ENCODE peak calls at places on chromosomes 11 and 22, in four cellular contexts. One of them, this sample, is unnamed. For H3F3A and H3K4me1, the result is how much of the 10 kb centered on the place peaks cover.

GRCh38 chr11:118771481-118772278 is 19.3 kb downstream of the DDX6 start:
- DNase-seq in PC-9: no peak
- DNase-seq in PC-3: no peak
- DNase-seq in MM.1S: no peak
- DNase-seq in this sample: no peak

GRCh38 chr11:57303990-57304579 is 20.7 kb downstream of the TNKS1BP1 start:
- DNase-seq in PC-9: no peak
- DNase-seq in PC-3: peak
- DNase-seq in MM.1S: no peak
- DNase-seq in this sample: no peak

GRCh38 chr11:67178421-67178820 is 59.4 kb downstream of the KDM2A start:
- DNase-seq in PC-9: no peak
- DNase-seq in PC-3: no peak
- DNase-seq in MM.1S: no peak
- DNase-seq in this sample: no peak

GRCh38 chr11:9651481-9651880 is 12.4 kb upstream of the SWAP70 start:
- DNase-seq in PC-9: no peak
- DNase-seq in PC-3: no peak
- DNase-seq in MM.1S: no peak
- DNase-seq in this sample: no peak

GRCh38 chr11:94948070-94948617 is 25.2 kb downstream of the CWC15 start:
- DNase-seq in PC-9: peak
- DNase-seq in PC-3: peak
- DNase-seq in MM.1S: no peak
- DNase-seq in this sample: no peak

GRCh38 chr11:78190374-78190773 is 1.7 kb downstream of the USP35 start:
- DNase-seq in PC-9: no peak
- DNase-seq in PC-3: no peak
- DNase-seq in MM.1S: no peak
- DNase-seq in this sample: no peak

GRCh38 chr11:77724639-77725038 is 87.0 kb upstream of the CLNS1A start:
- DNase-seq in PC-9: no peak
- DNase-seq in PC-3: no peak
- DNase-seq in MM.1S: no peak
- DNase-seq in this sample: peak

GRCh38 chr11:116073854-116074837 is 569.9 kb upstream of the CADM1 start:
- DNase-seq in PC-9: no peak
- DNase-seq in PC-3: no peak
- DNase-seq in MM.1S: no peak
- DNase-seq in this sample: peak

GRCh38 chr11:125347261-125347585 is 148.8 kb downstream of the FEZ1 start:
- DNase-seq in PC-9: no peak
- DNase-seq in PC-3: no peak
- DNase-seq in MM.1S: no peak
- DNase-seq in this sample: peak

GRCh38 chr11:122727101-122727929 is 71.8 kb downstream of the UBASH3B start:
- DNase-seq in PC-9: no peak
- DNase-seq in PC-3: no peak
- DNase-seq in MM.1S: peak
- DNase-seq in this sample: peak

GRCh38 chr11:11748706-11749365 is 92.9 kb upstream of the USP47 start:
- DNase-seq in PC-9: no peak
- DNase-seq in PC-3: peak
- DNase-seq in MM.1S: no peak
- DNase-seq in this sample: no peak

GRCh38 chr11:8032576-8033311 is 45.6 kb downstream of the EIF3F start:
- DNase-seq in PC-9: no peak
- DNase-seq in PC-3: no peak
- DNase-seq in MM.1S: no peak
- DNase-seq in this sample: no peak

GRCh38 chr11:72618801-72619200 is 55.4 kb downstream of the PDE2A start:
- DNase-seq in PC-9: no peak
- DNase-seq in PC-3: no peak
- DNase-seq in MM.1S: no peak
- DNase-seq in this sample: no peak

GRCh38 chr22:30205281-30206115 is 41.1 kb downstream of the LIF start:
- DNase-seq in PC-9: peak
- DNase-seq in PC-3: peak
- DNase-seq in MM.1S: no peak
- DNase-seq in this sample: no peak

GRCh38 chr22:35894937-35895708 is 133.5 kb downstream of the RBFOX2 start:
- DNase-seq in PC-9: peak
- DNase-seq in PC-3: peak
- DNase-seq in MM.1S: no peak
- DNase-seq in this sample: peak

GRCh38 chr22:27273386-27273785 is 528.2 kb downstream of the MN1 start:
- DNase-seq in PC-9: no peak
- DNase-seq in PC-3: no peak
- DNase-seq in MM.1S: no peak
- DNase-seq in this sample: no peak

GRCh38 chr11:69644071-69644961 is 3.4 kb downstream of the CCND1 start:
- DNase-seq in PC-9: peak
- DNase-seq in PC-3: peak
- DNase-seq in MM.1S: no peak
- DNase-seq in this sample: no peak
- H3F3A ChIP-seq in PC-9: half or more
- H3F3A ChIP-seq in PC-3: under half
- H3F3A ChIP-seq in MM.1S: under half
- H3F3A ChIP-seq in this sample: under half

GRCh38 chr11:128302425-128303186 is 284.8 kb downstream of the ETS1 start:
- DNase-seq in PC-9: no peak
- DNase-seq in PC-3: no peak
- DNase-seq in MM.1S: peak
- DNase-seq in this sample: no peak
- TF ChIP-seq CTCF in PC-9: no peak
- TF ChIP-seq CTCF in PC-3: no peak
- TF ChIP-seq CTCF in MM.1S: peak
- TF ChIP-seq CTCF in this sample: no peak

GRCh38 chr11:63998558-63999348 is 12.5 kb downstream of the OTUB1 start:
- DNase-seq in PC-9: no peak
- DNase-seq in PC-3: peak
- DNase-seq in MM.1S: no peak
- DNase-seq in this sample: peak

GRCh38 chr11:63999349-64000025 is 13.2 kb downstream of the OTUB1 start:
- DNase-seq in PC-9: no peak
- DNase-seq in PC-3: peak
- DNase-seq in MM.1S: no peak
- DNase-seq in this sample: peak

GRCh38 chr11:64000026-64000739 is 13.9 kb downstream of the OTUB1 start:
- DNase-seq in PC-9: no peak
- DNase-seq in PC-3: peak
- DNase-seq in MM.1S: peak
- DNase-seq in this sample: peak

GRCh38 chr11:64001552-64002427 is 15.6 kb downstream of the OTUB1 start:
- DNase-seq in PC-9: no peak
- DNase-seq in PC-3: no peak
- DNase-seq in MM.1S: no peak
- DNase-seq in this sample: no peak

DNA sequence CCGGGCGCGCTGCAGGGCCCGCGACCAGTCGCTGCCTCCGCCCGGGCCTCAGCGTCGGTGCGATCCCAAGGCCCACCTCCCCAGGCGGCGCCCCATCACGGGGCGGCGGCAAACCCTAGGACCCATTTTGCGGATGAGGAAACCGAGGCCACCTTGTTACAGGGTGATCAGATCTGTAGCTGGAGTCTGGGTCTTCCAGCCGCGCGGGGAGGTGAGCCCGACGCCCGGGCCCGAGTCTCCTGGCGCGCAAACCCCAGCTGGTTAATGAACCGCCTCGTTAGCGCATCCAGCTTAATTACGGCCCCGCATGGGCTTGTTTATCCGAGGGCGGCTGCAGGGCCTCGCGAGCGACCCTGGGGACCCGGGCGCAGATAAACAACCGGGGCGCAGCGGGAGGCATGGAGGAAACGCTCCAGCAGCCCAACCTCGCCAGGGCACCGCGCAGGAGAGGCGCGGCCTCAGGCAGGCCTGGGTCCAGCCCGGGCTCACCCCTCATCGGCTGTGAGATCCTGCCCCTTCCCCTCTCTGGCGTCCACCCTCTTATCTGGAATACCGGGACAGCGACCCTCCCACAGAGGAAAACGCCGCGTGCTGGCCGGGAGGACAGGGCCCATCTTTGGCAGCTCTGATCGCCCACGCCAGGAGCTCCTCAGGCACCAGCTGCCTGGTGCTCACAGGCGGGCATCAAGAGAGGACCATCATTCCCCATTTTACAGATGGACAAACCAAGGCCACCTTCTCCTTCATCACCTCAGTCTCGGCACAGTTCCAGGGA is 14.7 kb downstream of the OTUB1 start:
- DNase-seq in PC-9: no peak
- DNase-seq in PC-3: no peak
- DNase-seq in MM.1S: no peak
- DNase-seq in this sample: peak
- H3K4me1 ChIP-seq in PC-9: under half
- H3K4me1 ChIP-seq in PC-3: under half
- H3K4me1 ChIP-seq in MM.1S: under half
- H3K4me1 ChIP-seq in this sample: under half

DNA sequence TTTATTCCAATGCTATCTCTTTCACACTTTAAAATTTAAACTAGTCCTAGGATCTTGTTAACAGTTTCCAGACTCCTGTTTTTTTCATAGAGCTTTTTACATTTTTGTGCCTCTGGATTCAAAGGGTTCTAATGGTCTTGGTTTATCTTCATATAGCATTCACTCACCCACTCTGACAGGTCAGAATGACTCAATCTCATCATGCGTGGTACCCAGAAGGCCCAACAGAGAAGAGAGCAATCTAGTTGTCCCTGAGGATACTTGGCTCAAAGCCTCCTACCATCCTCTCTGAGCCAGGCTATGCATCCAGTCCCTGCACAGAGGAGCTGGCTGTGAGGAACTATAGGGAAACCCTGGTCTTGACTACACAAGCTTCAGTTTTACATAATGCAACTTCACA is 27.5 kb downstream of the MAML2 start:
- DNase-seq in PC-9: no peak
- DNase-seq in PC-3: peak
- DNase-seq in MM.1S: no peak
- DNase-seq in this sample: no peak
- H3F3A ChIP-seq in PC-9: half or more
- H3F3A ChIP-seq in PC-3: under half
- H3F3A ChIP-seq in MM.1S: under half
- H3F3A ChIP-seq in this sample: under half

GRCh38 chr11:18865951-18866350 is 73.3 kb downstream of the MRGPRX1 start:
- DNase-seq in PC-9: no peak
- DNase-seq in PC-3: no peak
- DNase-seq in MM.1S: no peak
- DNase-seq in this sample: peak
- TF ChIP-seq CTCF in PC-9: no peak
- TF ChIP-seq CTCF in PC-3: no peak
- TF ChIP-seq CTCF in MM.1S: no peak
- TF ChIP-seq CTCF in this sample: no peak

GRCh38 chr11:1916132-1916985 is 3.1 kb upstream of the TNNT3 start:
- DNase-seq in PC-9: no peak
- DNase-seq in PC-3: no peak
- DNase-seq in MM.1S: no peak
- DNase-seq in this sample: no peak
- H3K4me1 ChIP-seq in PC-9: under half
- H3K4me1 ChIP-seq in PC-3: under half
- H3K4me1 ChIP-seq in MM.1S: under half
- H3K4me1 ChIP-seq in this sample: under half

GRCh38 chr22:38490475-38490874 is 15.6 kb downstream of the DDX17 start:
- DNase-seq in PC-9: peak
- DNase-seq in PC-3: no peak
- DNase-seq in MM.1S: no peak
- DNase-seq in this sample: no peak

GRCh38 chr22:38487946-38488345 is 18.2 kb downstream of the DDX17 start:
- DNase-seq in PC-9: peak
- DNase-seq in PC-3: no peak
- DNase-seq in MM.1S: no peak
- DNase-seq in this sample: no peak

GRCh38 chr22:38490915-38491314 is 15.2 kb downstream of the DDX17 start:
- DNase-seq in PC-9: peak
- DNase-seq in PC-3: no peak
- DNase-seq in MM.1S: no peak
- DNase-seq in this sample: no peak

GRCh38 chr22:38489142-38489541 is 17.0 kb downstream of the DDX17 start:
- DNase-seq in PC-9: no peak
- DNase-seq in PC-3: no peak
- DNase-seq in MM.1S: no peak
- DNase-seq in this sample: no peak

DNA sequence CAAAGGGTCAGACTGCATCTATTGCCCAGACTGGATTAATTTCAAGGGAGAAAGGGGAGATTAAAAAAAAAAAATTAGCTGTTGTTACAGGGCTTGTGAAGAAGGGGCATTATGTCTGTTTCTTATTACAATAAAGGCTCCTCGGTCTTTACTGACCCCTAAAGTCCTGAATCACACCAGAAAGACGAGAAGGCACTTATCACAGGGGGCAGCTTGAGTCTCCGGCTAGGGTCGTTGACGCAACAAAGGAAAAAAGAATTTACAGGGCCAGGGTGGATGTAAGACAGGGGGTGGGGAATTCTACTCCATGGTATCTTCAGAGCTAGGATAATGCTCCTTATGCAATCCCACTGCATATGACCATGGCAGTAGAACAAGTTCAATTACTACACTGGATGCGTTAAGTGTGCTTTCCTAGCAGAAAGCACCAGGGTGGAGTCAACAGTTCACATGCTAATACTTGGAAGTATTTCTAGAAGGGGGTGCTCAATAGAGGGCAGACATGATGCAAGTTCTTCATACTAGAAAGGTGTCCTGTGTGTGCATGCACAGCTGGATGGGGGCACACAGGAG is 16.5 kb downstream of the DDX17 start:
- DNase-seq in PC-9: peak
- DNase-seq in PC-3: no peak
- DNase-seq in MM.1S: no peak
- DNase-seq in this sample: no peak
- H3F3A ChIP-seq in PC-9: half or more
- H3F3A ChIP-seq in PC-3: under half
- H3F3A ChIP-seq in MM.1S: under half
- H3F3A ChIP-seq in this sample: half or more